ENCODE peak calls at places on chromosomes 5 and 9, in eight cellular contexts. One of them, this sample, is unnamed.

GRCh38 chr5:81207009-81207408 is 26.1 kb upstream of the CKMT2 start:
- DNase-seq in CD8-positive, alpha-beta T cell: no peak
- DNase-seq in AG09309: no peak
- DNase-seq in CD4-positive, alpha-beta memory T cell: no peak
- DNase-seq in SK-N-DZ: no peak
- DNase-seq in Right ventricle myocardium superior: no peak
- DNase-seq in prostate gland: no peak
- DNase-seq in HS-5: no peak
- DNase-seq in this sample: peak; percentile 27

GRCh38 chr5:78961743-78962142 is 23.4 kb downstream of the ARSB start:
- DNase-seq in CD8-positive, alpha-beta T cell: no peak
- DNase-seq in AG09309: no peak
- DNase-seq in CD4-positive, alpha-beta memory T cell: no peak
- DNase-seq in SK-N-DZ: no peak
- DNase-seq in Right ventricle myocardium superior: no peak
- DNase-seq in prostate gland: no peak
- DNase-seq in HS-5: peak; percentile 15
- DNase-seq in this sample: no peak

GRCh38 chr5:39843767-39844166 is 419.0 kb upstream of the DAB2 start:
- DNase-seq in CD8-positive, alpha-beta T cell: no peak
- DNase-seq in AG09309: no peak
- DNase-seq in CD4-positive, alpha-beta memory T cell: no peak
- DNase-seq in SK-N-DZ: no peak
- DNase-seq in Right ventricle myocardium superior: no peak
- DNase-seq in prostate gland: no peak
- DNase-seq in HS-5: no peak
- DNase-seq in this sample: no peak

GRCh38 chr9:22278426-22278825 is 168.2 kb upstream of the DMRTA1 start:
- DNase-seq in CD8-positive, alpha-beta T cell: no peak
- DNase-seq in AG09309: no peak
- DNase-seq in CD4-positive, alpha-beta memory T cell: no peak
- DNase-seq in SK-N-DZ: no peak
- DNase-seq in Right ventricle myocardium superior: no peak
- DNase-seq in prostate gland: no peak
- DNase-seq in HS-5: no peak
- DNase-seq in this sample: no peak

GRCh38 chr5:153122416-153122815 is 368.1 kb upstream of the GRIA1 start:
- DNase-seq in CD8-positive, alpha-beta T cell: no peak
- DNase-seq in AG09309: no peak
- DNase-seq in CD4-positive, alpha-beta memory T cell: no peak
- DNase-seq in SK-N-DZ: no peak
- DNase-seq in Right ventricle myocardium superior: no peak
- DNase-seq in prostate gland: no peak
- DNase-seq in HS-5: no peak
- DNase-seq in this sample: peak; percentile 98

GRCh38 chr9:68817079-68817875 is 112.2 kb downstream of the PIP5K1B start:
- DNase-seq in CD8-positive, alpha-beta T cell: no peak
- DNase-seq in AG09309: no peak
- DNase-seq in CD4-positive, alpha-beta memory T cell: no peak
- DNase-seq in SK-N-DZ: no peak
- DNase-seq in Right ventricle myocardium superior: no peak
- DNase-seq in prostate gland: no peak
- DNase-seq in HS-5: no peak
- DNase-seq in this sample: no peak

GRCh38 chr5:179373101-179373934 is 28.1 kb upstream of the ADAMTS2 start:
- DNase-seq in CD8-positive, alpha-beta T cell: no peak
- DNase-seq in AG09309: no peak
- DNase-seq in CD4-positive, alpha-beta memory T cell: no peak
- DNase-seq in SK-N-DZ: peak; percentile 73
- DNase-seq in Right ventricle myocardium superior: no peak
- DNase-seq in prostate gland: no peak
- DNase-seq in HS-5: no peak
- DNase-seq in this sample: no peak

GRCh38 chr5:167770461-167770860 is 521.0 kb upstream of the WWC1 start:
- DNase-seq in CD8-positive, alpha-beta T cell: no peak
- DNase-seq in AG09309: peak; percentile 96
- DNase-seq in CD4-positive, alpha-beta memory T cell: no peak
- DNase-seq in SK-N-DZ: no peak
- DNase-seq in Right ventricle myocardium superior: no peak
- DNase-seq in prostate gland: no peak
- DNase-seq in HS-5: peak; percentile 91
- DNase-seq in this sample: no peak

GRCh38 chr5:59793000-59793399 is 100.5 kb downstream of the PDE4D start:
- DNase-seq in CD8-positive, alpha-beta T cell: no peak
- DNase-seq in AG09309: peak; percentile 71
- DNase-seq in CD4-positive, alpha-beta memory T cell: no peak
- DNase-seq in SK-N-DZ: no peak
- DNase-seq in Right ventricle myocardium superior: peak; percentile 45
- DNase-seq in prostate gland: no peak
- DNase-seq in HS-5: peak; percentile 89
- DNase-seq in this sample: no peak

GRCh38 chr9:113875917-113876805 is at the start of gene ZNF618:
- DNase-seq in CD8-positive, alpha-beta T cell: peak; percentile 6
- DNase-seq in AG09309: no peak
- DNase-seq in CD4-positive, alpha-beta memory T cell: peak; percentile 3
- DNase-seq in SK-N-DZ: peak; percentile 25
- DNase-seq in Right ventricle myocardium superior: peak; percentile 61
- DNase-seq in prostate gland: no peak
- DNase-seq in HS-5: no peak
- DNase-seq in this sample: peak; percentile 69

GRCh38 chr9:92468206-92468605 is 14.1 kb downstream of the ASPN start:
- DNase-seq in CD8-positive, alpha-beta T cell: no peak
- DNase-seq in AG09309: peak; percentile 23
- DNase-seq in CD4-positive, alpha-beta memory T cell: no peak
- DNase-seq in SK-N-DZ: no peak
- DNase-seq in Right ventricle myocardium superior: no peak
- DNase-seq in prostate gland: no peak
- DNase-seq in HS-5: no peak
- DNase-seq in this sample: no peak

GRCh38 chr5:94968507-94969095 is 316.3 kb downstream of the MCTP1 start:
- DNase-seq in CD8-positive, alpha-beta T cell: no peak
- DNase-seq in AG09309: peak; percentile 42
- DNase-seq in CD4-positive, alpha-beta memory T cell: peak; percentile 17
- DNase-seq in SK-N-DZ: peak; percentile 73
- DNase-seq in Right ventricle myocardium superior: no peak
- DNase-seq in prostate gland: peak; percentile 15
- DNase-seq in HS-5: no peak
- DNase-seq in this sample: peak; percentile 91

GRCh38 chr9:130110596-130111021 is 56.9 kb downstream of the GPR107 start:
- DNase-seq in CD8-positive, alpha-beta T cell: no peak
- DNase-seq in AG09309: no peak
- DNase-seq in CD4-positive, alpha-beta memory T cell: no peak
- DNase-seq in SK-N-DZ: no peak
- DNase-seq in Right ventricle myocardium superior: no peak
- DNase-seq in prostate gland: no peak
- DNase-seq in HS-5: no peak
- DNase-seq in this sample: no peak

GRCh38 chr9:34430843-34431437 is 27.4 kb downstream of the FAM219A start:
- DNase-seq in CD8-positive, alpha-beta T cell: no peak
- DNase-seq in AG09309: no peak
- DNase-seq in CD4-positive, alpha-beta memory T cell: no peak
- DNase-seq in SK-N-DZ: peak; percentile 33
- DNase-seq in Right ventricle myocardium superior: peak; percentile 88
- DNase-seq in prostate gland: peak; percentile 34
- DNase-seq in HS-5: no peak
- DNase-seq in this sample: peak; percentile 80

GRCh38 chr9:70477146-70477745 is 62.8 kb upstream of the KLF9 start:
- DNase-seq in CD8-positive, alpha-beta T cell: no peak
- DNase-seq in AG09309: no peak
- DNase-seq in CD4-positive, alpha-beta memory T cell: no peak
- DNase-seq in SK-N-DZ: no peak
- DNase-seq in Right ventricle myocardium superior: no peak
- DNase-seq in prostate gland: no peak
- DNase-seq in HS-5: peak; percentile 22
- DNase-seq in this sample: no peak

GRCh38 chr5:157473383-157474370 is 13.7 kb downstream of the NIPAL4 start:
- DNase-seq in CD8-positive, alpha-beta T cell: no peak
- DNase-seq in AG09309: no peak
- DNase-seq in CD4-positive, alpha-beta memory T cell: no peak
- DNase-seq in SK-N-DZ: no peak
- DNase-seq in Right ventricle myocardium superior: no peak
- DNase-seq in prostate gland: no peak
- DNase-seq in HS-5: peak; percentile 32
- DNase-seq in this sample: no peak

GRCh38 chr5:143207563-143208364 is 195.7 kb downstream of the NR3C1 start:
- DNase-seq in CD8-positive, alpha-beta T cell: no peak
- DNase-seq in AG09309: no peak
- DNase-seq in CD4-positive, alpha-beta memory T cell: no peak
- DNase-seq in SK-N-DZ: no peak
- DNase-seq in Right ventricle myocardium superior: no peak
- DNase-seq in prostate gland: no peak
- DNase-seq in HS-5: no peak
- DNase-seq in this sample: no peak

GRCh38 chr9:32010322-32010721 is 374.1 kb upstream of the ACO1 start:
- DNase-seq in CD8-positive, alpha-beta T cell: no peak
- DNase-seq in AG09309: no peak
- DNase-seq in CD4-positive, alpha-beta memory T cell: no peak
- DNase-seq in SK-N-DZ: no peak
- DNase-seq in Right ventricle myocardium superior: no peak
- DNase-seq in prostate gland: no peak
- DNase-seq in HS-5: no peak
- DNase-seq in this sample: no peak

This sample was measured in DMS53.